ENCODE peak calls at places on chromosomes 13 and 19, in five cellular contexts. M is Karpas-422, X is colonic mucosa, D is endodermal cell, N is heart left ventricle. K is an unnamed sample.

GRCh38 chr13:109479991-109480696 is 306.2 kb downstream of the IRS2 start:
- DNase-seq in D (no peak), M (no peak), N (no peak), X (no peak), K (peak)

GRCh38 chr13:77448689-77449088 is 86.8 kb upstream of the SCEL start:
- DNase-seq in M (no peak), N (no peak), D (peak), X (no peak), K (no peak)

GRCh38 chr19:38182536-38183210 is 41.3 kb downstream of the DPF1 start:
- DNase-seq in M (no peak), D (no peak), X (no peak), N (no peak), K (no peak)

GRCh38 chr13:79937311-79938243 is 403.3 kb downstream of the SPRY2 start:
- DNase-seq in D (peak), M (no peak), X (no peak), N (no peak), K (no peak)

GRCh38 chr13:33610471-33611015 is 207.4 kb upstream of the RFC3 start:
- DNase-seq in M (no peak), N (peak), X (peak), D (peak), K (no peak)

GRCh38 chr19:5354403-5354802 is 13.8 kb upstream of the PTPRS start:
- DNase-seq in N (no peak), X (no peak), D (peak), M (peak), K (no peak)

GRCh38 chr13:95437561-95437960 is 115.0 kb upstream of the CLDN10 start:
- DNase-seq in N (no peak), D (no peak), X (no peak), M (no peak), K (no peak)

GRCh38 chr19:38735257-38735686 is 9.0 kb downstream of the CAPN12 start:
- DNase-seq in N (peak), X (peak), M (no peak), D (peak), K (peak)

GRCh38 chr19:14048439-14049153 is 13.3 kb downstream of the PALM3 start:
- DNase-seq in M (peak), N (peak), X (peak), D (peak), K (peak)

GRCh38 chr19:41025871-41026270 is 34.8 kb downstream of the CYP2B6 start:
- DNase-seq in X (no peak), M (no peak), D (peak), N (no peak), K (no peak)

GRCh38 chr13:113137656-113138292 is 15.2 kb downstream of the F10 start:
- DNase-seq in X (no peak), N (no peak), M (no peak), D (peak), K (no peak)

GRCh38 chr19:40089462-40089861 is 1.3 kb downstream of the ZNF780A start:
- DNase-seq in D (no peak), M (no peak), N (peak), X (no peak), K (no peak)

GRCh38 chr19:6813659-6814058 is 41.2 kb downstream of the VAV1 start:
- DNase-seq in M (no peak), X (no peak), D (no peak), N (no peak), K (no peak)

GRCh38 chr13:74132152-74132767 is 1.9 kb downstream of the KLF12 start:
- DNase-seq in M (peak), X (no peak), D (no peak), N (no peak), K (no peak)

GRCh38 chr13:94557836-94558235 is 38.1 kb downstream of the TGDS start:
- DNase-seq in X (no peak), D (no peak), M (no peak), N (no peak), K (no peak)

GRCh38 chr13:40458283-40459031 is 208.0 kb downstream of the FOXO1 start:
- DNase-seq in N (no peak), X (no peak), D (no peak), M (peak), K (no peak)

GRCh38 chr13:39942901-39943273 is 287.4 kb downstream of the COG6 start:
- DNase-seq in N (peak), M (peak), D (peak), X (peak), K (peak)

GRCh38 chr13:19157461-19157860 is 24.2 kb downstream of the TUBA3C start:
- DNase-seq in N (no peak), M (no peak), D (no peak), X (no peak), K (no peak)

GRCh38 chr13:43666403-43666802 is 120.4 kb downstream of the ENOX1 start:
- DNase-seq in X (peak), N (no peak), M (no peak), D (no peak), K (no peak)

GRCh38 chr19:55266404-55266803 is 7.6 kb upstream of the PPP6R1 start:
- DNase-seq in M (no peak), N (no peak), X (no peak), D (no peak), K (no peak)

GRCh38 chr13:99033814-99034213 is 56.0 kb upstream of the DOCK9 start:
- DNase-seq in M (peak), X (no peak), D (no peak), N (no peak), K (no peak)

GRCh38 chr19:19488041-19488874 is 27.1 kb downstream of the TSSK6 start:
- DNase-seq in X (peak), N (peak), M (no peak), D (peak), K (peak)

GRCh38 chr19:31023038-31023437 is 326.2 kb downstream of the TSHZ3 start:
- DNase-seq in D (no peak), X (no peak), N (no peak), M (no peak), K (no peak)

DNA sequence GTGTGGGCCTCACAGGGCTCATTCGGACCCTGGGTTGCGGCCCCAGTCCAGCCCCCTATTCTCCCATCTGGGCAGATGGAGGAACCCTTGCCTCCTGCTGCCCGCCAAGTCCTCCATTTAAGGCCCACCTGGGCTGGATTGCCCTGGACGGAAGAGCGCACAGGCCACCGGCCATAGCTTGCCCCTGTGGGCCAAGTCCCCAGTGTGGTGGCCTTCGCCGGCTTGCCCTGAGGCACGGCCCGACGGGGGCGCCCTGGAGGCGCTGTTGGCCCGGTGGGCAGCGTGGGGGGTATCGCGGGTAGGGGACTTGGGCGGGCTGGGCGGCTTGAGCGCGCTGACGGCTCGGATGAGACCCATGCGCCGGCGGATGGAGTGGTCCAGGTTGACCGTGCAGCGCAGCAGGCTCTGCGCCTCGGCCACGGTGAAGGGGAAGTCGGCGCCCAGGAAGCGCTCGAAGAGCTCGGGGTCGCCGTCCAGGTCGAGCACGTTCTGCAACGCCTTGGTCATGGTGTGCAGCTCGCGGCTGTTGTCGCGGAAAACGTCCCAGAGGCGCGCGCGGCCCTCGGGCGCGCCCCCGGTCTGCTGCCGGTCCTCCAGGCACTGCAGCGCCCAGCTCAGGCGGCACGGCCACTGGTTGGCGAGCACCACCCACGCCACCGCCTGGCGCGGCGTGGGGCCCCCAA is 8.8 kb downstream of the NKPD1 start:
- DNase-seq in N (no peak), M (no peak), X (no peak), D (peak), K (no peak)
- H3K4me3 ChIP-seq in N (peak), M (no peak), X (peak), D (no peak), K (no peak)

GRCh38 chr13:49367640-49368431 is 76.0 kb downstream of the CAB39L start:
- DNase-seq in M (no peak), N (no peak), D (no peak), X (no peak), K (no peak)
- H3K4me3 ChIP-seq in M (peak), N (no peak), D (no peak), X (no peak), K (no peak)

DNA sequence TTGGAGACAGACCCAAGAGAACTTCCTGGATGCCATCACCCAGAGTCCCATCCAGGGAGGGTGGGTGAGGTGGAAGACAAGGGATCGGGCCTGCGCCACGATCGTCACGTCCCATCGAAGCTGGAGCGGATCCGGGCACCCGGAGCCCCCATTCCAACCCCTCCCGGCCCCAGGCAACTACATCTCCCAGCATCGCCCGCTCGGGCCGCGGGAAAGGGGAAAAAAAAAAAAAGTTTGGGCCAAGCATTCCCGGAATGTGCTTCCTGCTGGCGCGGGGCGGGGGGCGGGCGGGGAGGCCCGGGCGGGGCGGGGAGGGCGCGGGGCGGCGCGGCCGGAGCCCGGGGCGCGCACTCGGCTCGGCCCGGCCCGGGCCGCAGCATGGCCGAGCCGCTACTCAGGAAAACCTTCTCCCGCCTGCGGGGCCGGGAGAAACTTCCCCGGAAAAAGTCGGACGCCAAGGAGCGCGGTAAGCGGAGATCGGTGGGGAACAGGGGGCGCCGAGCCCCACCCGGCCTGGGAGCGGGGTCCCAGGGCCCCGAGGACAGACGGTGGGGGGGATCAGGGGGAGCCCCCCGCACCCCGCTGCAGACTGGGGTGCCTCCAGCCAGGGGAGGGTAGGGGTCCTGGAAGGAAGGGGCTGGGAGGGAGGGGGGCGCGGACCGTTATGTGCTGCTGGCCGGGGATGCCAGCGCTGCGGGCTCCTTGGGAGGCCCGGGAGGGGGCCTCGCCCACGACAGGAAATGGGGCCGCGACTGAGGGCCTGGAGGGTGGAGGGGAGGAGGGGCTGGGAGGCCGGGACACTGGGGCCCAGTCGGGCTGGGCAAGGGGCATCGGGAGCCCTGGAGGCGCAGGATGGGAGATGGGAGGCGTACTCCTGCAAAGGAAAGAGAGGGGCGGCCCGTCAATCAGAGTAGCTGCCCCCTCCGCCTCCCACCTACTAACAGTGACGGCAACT is at the start of gene SYDE1:
- DNase-seq in M (no peak), N (peak), X (no peak), D (peak), K (peak)
- H3K4me3 ChIP-seq in M (no peak), N (peak), X (peak), D (peak), K (peak)

DNA sequence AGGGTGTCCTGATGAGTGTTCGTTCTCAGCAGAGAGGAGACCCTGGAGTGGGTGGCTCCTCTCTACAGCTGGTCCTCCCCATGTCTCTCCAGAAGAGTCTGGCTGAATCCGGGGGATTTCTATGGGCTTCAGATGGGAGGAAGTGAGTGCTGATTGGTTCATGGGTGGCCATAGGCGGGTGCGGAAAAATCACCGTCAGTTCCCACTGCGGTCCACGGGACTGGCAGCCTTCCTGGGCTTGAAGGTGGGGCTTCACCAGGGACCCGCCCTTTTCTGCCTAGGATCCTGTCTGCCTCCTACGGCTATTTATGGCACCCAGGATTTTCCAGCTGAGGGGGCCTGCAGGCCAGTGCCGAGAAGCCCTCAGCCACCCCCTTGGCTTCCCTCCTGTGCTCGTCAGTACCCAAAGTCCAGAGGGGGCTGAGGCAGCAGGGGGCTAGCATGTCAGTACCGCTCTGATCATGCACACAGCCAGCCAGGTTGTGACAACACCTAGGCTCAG is 18.4 kb downstream of the CPB2 start:
- DNase-seq in M (no peak), N (no peak), X (no peak), D (no peak), K (no peak)
- H3K4me3 ChIP-seq in M (no peak), N (no peak), X (no peak), D (no peak), K (no peak)

DNA sequence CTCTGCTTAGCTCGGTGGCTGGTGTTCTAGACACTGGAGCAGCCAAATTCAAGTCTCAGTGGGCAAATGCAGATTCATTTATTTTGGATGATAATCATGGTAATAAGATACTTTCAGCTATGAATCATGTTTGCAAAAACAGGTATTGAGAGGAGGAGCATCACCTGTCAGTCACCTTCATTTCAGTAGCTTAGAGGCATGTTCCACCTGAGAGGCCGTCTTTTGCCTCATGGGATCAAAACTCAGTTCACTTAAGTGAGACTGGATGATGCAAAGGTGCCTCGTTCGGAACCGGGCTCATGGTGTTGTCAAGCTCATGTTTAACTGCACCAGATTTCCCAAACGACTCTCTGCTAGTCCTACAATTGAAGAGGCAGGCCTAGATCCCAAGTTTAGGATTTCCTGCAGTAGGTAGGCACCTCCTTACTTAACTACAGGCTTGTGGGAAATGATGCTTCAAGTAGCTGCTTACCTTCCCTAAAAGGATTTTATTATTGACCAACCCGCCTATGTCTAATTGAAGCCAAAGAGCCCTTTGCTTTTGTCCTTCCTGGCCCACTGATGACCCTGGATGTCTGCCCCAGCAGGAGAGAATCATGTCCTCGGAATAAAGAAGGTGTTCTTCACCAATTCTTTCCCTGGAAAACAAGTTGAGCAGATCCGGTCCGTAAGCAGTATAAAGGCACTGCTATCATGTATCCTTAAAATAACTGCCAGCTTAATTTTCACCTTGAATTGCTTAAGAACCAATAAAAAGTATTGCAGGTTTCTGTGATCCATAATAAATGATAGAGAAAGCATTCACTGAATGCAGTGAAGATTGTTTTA is 60.0 kb downstream of the ZAR1L start:
- DNase-seq in M (no peak), D (no peak), N (no peak), X (no peak), K (no peak)
- H3K4me3 ChIP-seq in M (no peak), D (no peak), N (peak), X (no peak), K (no peak)

GRCh38 chr13:20891034-20891433 is 11.5 kb downstream of the XPO4 start:
- DNase-seq in D (no peak), X (no peak), N (no peak), M (no peak), K (no peak)
- H3K4me3 ChIP-seq in D (no peak), X (no peak), N (no peak), M (no peak), K (no peak)

DNA sequence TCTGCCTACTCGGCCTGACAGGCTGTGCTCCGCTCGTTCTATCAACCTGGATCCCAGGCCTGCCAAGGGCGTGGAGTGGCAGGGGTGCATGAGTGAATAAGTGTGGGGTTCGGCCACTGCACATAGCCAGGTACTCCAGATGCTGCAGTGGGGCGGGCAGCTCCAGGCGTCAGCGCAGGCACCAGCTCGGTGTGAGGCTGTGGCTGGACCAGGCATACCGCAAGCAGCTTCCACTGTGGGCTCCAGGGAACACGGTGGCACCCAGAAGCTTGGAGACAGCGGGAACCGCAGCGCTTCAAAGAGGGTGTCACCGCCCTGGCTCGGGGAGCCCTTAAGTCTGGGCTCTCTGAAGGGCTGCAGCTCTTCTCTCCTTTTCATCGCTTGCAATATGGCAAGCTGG is 1630.2 kb downstream of the OLFM4 start:
- DNase-seq in M (no peak), D (no peak), X (no peak), N (no peak), K (no peak)
- H3K4me3 ChIP-seq in M (no peak), D (no peak), X (no peak), N (no peak), K (no peak)

GRCh38 chr19:42251572-42251990 is 3.3 kb downstream of the ERF start:
- DNase-seq in X (no peak), D (no peak), M (no peak), N (no peak), K (peak)
- H3K4me3 ChIP-seq in X (no peak), D (peak), M (no peak), N (peak), K (no peak)

DNA sequence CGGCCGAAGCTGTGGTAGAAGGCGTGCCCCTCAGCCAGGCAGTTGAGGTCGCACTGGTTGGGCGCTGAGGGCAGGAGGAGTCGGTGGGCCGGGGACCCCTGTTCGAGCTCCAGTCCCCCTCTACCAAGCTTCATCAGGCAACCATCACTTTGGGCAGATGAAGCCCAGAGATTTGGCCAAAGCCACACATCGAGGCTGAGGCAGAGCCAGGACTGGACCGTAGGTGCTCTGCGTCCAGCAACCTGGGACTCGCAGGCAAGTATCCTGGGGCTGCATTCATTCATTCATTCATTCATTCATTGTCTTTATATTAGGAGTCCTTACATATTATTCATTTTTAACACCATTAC is 4.3 kb downstream of the ADAMTSL5 start:
- DNase-seq in N (no peak), M (no peak), D (no peak), X (no peak), K (no peak)
- H3K4me3 ChIP-seq in N (peak), M (no peak), D (peak), X (peak), K (no peak)

GRCh38 chr19:3840804-3841203 is 28.0 kb downstream of the ZFR2 start:
- DNase-seq in D (no peak), N (no peak), M (no peak), X (no peak), K (no peak)
- H3K4me3 ChIP-seq in D (no peak), N (no peak), M (no peak), X (no peak), K (no peak)

K was measured in body of pancreas.